ENCODE peak calls at places on chromosome 9, in six cellular contexts. X is A549, A is adrenal gland, S is body of pancreas, J is spleen, H is endothelial cell of umbilical vein. T is an unnamed sample.

GRCh38 chr9:95009459-95009858 is 283.0 kb downstream of the AOPEP start:
- DNase-seq in X (peak), A (no peak), S (no peak), J (no peak), H (peak), T (no peak)

GRCh38 chr9:27407966-27408365 is 111.0 kb upstream of the EQTN start:
- DNase-seq in X (peak), A (no peak), S (no peak), J (no peak), H (peak), T (no peak)

GRCh38 chr9:112570731-112571167 is 84.1 kb downstream of the KIAA1958 start:
- DNase-seq in X (no peak), A (peak), S (peak), J (no peak), H (no peak), T (no peak)

GRCh38 chr9:1709347-1709746 is 305.8 kb upstream of the SMARCA2 start:
- DNase-seq in X (peak), A (no peak), S (no peak), J (no peak), H (no peak), T (no peak)

GRCh38 chr9:78397045-78397843 is 100.3 kb downstream of the PSAT1 start:
- DNase-seq in X (no peak), A (no peak), S (no peak), J (no peak), H (no peak), T (no peak)

GRCh38 chr9:105132006-105132405 is 112.4 kb upstream of the SLC44A1 start:
- DNase-seq in X (no peak), A (no peak), S (no peak), J (no peak), H (no peak), T (no peak)

GRCh38 chr9:21060919-21061561 is 16.7 kb downstream of the IFNB1 start:
- DNase-seq in X (no peak), A (no peak), S (no peak), J (no peak), H (no peak), T (no peak)

GRCh38 chr9:14314424-14314928 is 535 bp upstream of the NFIB start:
- DNase-seq in X (peak), A (peak), S (peak), J (no peak), H (peak), T (peak)

GRCh38 chr9:105050296-105050695 is 122.3 kb upstream of the ABCA1 start:
- DNase-seq in X (no peak), A (no peak), S (no peak), J (no peak), H (no peak), T (no peak)

GRCh38 chr9:96844040-96844439 is 10.3 kb downstream of the ZNF782 start:
- DNase-seq in X (no peak), A (no peak), S (peak), J (no peak), H (no peak), T (no peak)

GRCh38 chr9:130239741-130240241 is 25.8 kb upstream of the HMCN2 start:
- DNase-seq in X (no peak), A (peak), S (no peak), J (peak), H (no peak), T (no peak)

GRCh38 chr9:88992556-88992955 is 1.3 kb downstream of the S1PR3 start:
- DNase-seq in X (no peak), A (no peak), S (no peak), J (no peak), H (peak), T (no peak)
- H3K4me3 ChIP-seq in X (peak), A (peak), S (no peak), J (peak), H (peak), T (no peak)

DNA sequence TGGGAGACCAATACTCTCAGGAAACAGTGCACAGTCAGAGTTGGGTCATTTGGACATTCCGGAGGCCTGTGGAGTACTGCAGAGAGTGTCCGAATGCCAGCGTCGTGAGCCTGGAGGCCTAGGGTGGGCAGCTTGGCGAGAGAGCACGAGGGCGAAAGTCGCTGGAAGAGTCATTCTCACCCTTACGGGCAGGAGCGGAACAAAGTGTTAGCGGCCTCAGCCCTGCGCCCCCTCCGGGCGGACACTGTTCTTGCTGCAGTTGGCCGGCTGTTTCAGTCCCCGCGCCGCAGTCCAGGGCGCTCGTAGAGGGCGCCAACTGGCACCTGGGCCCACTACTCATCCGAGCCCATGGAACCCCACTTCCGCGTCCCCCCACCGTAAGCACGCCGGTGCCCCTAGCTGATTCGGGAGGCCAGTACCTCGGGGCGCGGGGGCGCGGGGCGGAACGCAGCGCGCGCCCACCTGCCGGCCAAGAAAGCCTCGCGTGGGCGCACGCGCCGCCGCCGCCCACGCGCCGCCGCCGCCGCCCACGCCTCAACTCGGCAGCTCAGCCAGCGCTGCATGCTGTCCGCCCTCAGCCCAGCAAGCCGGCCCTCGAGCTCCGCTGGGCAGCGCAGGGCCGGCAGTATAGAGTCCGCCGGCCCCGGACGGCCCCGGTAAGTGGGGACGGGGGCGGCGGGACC is 99.7 kb upstream of the CCL21 start:
- DNase-seq in X (peak), A (no peak), S (peak), J (no peak), H (peak), T (no peak)
- TF ChIP-seq CTCF in X (no peak), A (no peak), S (peak), J (peak), H (peak), T (no peak)

GRCh38 chr9:136926749-136927148 is 17.8 kb downstream of the FBXW5 start:
- DNase-seq in X (no peak), A (no peak), S (no peak), J (no peak), H (no peak), T (no peak)

GRCh38 chr9:136926154-136926704 is 18.3 kb downstream of the FBXW5 start:
- DNase-seq in X (no peak), A (no peak), S (no peak), J (no peak), H (no peak), T (no peak)

GRCh38 chr9:136925414-136926153 is 19.0 kb downstream of the FBXW5 start:
- DNase-seq in X (no peak), A (no peak), S (no peak), J (no peak), H (no peak), T (no peak)

GRCh38 chr9:136928591-136928990 is 15.9 kb downstream of the FBXW5 start:
- DNase-seq in X (no peak), A (no peak), S (no peak), J (no peak), H (no peak), T (no peak)

DNA sequence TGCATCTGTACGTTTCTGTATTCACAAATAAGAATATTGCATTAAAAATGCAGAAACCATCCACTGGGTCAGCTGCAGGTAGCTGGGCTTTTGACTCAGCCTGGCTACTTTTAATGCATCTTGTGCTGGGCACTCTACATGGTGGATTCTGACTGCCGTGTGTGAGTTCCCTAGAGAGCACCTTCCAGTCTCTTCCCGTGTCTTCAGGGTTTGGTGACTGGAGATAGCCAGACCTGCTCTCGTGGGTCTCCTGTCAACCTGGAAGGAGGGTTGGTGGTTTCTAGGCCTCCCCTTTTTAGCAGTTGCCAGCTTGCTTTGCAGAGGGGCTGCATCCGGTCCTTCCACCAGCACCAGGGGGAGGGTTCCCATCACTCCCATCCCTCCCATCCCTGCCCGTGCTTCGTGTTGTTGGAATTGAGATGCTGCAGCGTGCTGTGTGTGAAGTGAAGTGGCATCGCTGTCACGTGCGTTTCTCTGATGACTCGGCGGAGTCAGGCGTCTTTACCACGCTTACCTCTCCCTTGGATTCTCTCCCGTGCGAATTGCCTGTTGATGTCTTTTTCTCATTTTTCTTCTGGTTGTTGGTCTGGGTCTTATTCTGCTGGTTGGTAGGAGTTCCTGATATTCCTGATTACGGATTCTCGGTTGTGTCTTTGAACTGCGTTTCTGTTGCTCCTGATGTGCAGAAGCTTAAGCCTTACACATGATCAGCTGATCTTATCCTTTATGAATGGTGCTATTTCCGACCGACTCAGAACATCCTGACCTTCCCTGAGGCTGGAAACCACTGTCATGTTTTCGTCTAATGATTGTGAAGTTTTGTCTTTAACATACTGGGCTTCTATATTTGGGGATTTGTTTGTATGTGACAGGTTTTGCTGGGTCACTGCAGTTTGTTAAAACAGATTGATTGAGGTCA is 16.9 kb downstream of the FBXW5 start:
- DNase-seq in X (no peak), A (no peak), S (no peak), J (no peak), H (no peak), T (no peak)
- TF ChIP-seq POLR2A in X (no peak), A (no peak), S (no peak), J (no peak), H (no peak), T (no peak)

DNA sequence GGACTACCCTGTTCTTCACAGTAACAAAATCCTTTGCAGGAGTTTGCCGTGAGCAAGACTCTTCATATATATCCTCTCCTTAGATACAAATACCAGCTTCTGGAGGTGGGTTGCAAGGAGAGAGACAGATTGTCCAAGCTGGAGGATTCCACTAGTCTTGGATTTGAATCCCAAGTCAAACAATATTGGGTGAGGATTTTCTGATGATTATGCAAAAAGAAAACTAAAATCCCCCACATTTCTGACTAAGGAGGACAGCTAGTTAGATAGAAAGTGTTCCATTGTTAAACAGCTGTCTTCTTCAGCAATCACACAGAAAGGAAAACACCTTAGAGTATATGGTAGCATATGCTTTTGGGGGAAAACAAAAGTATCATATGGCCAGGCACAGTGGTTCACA is 54.2 kb downstream of the KLF4 start:
- DNase-seq in X (no peak), A (no peak), S (no peak), J (no peak), H (no peak), T (no peak)
- H3K4me3 ChIP-seq in X (no peak), A (no peak), S (no peak), J (no peak), H (no peak), T (no peak)